ENCODE peak calls at places on chromosome 17, in ten cellular contexts. One of them, this sample, is unnamed. For H3K27me3, the result is how much of the 10 kb centered on the place peaks cover.

GRCh38 chr17:3531266-3532101 is 26.1 kb downstream of the TRPV3 start:
- DNase-seq in osteoblast: peak
- DNase-seq in fibroblast of lung: no peak
- DNase-seq in colonic mucosa: no peak
- DNase-seq in PC-3: no peak
- DNase-seq in mammary epithelial cell: no peak
- DNase-seq in HCT116: no peak
- DNase-seq in AG04450: no peak
- DNase-seq in tibial artery: no peak
- DNase-seq in upper lobe of right lung: peak
- DNase-seq in this sample: peak

GRCh38 chr17:56593073-56593740 is at the start of gene NOG:
- DNase-seq in upper lobe of right lung: peak
- DNase-seq in AG04450: no peak
- DNase-seq in HCT116: no peak
- DNase-seq in PC-3: peak
- DNase-seq in fibroblast of lung: peak
- DNase-seq in osteoblast: peak
- DNase-seq in mammary epithelial cell: peak
- DNase-seq in tibial artery: peak
- DNase-seq in colonic mucosa: peak
- DNase-seq in this sample: peak

GRCh38 chr17:34314279-34314678 is 5.0 kb upstream of the CCL8 start:
- DNase-seq in upper lobe of right lung: no peak
- DNase-seq in fibroblast of lung: no peak
- DNase-seq in AG04450: no peak
- DNase-seq in mammary epithelial cell: no peak
- DNase-seq in osteoblast: no peak
- DNase-seq in colonic mucosa: peak
- DNase-seq in PC-3: no peak
- DNase-seq in tibial artery: peak
- DNase-seq in HCT116: no peak
- DNase-seq in this sample: no peak

GRCh38 chr17:83181991-83182619 is 102.7 kb downstream of the METRNL start:
- DNase-seq in HCT116: no peak
- DNase-seq in PC-3: no peak
- DNase-seq in tibial artery: no peak
- DNase-seq in AG04450: no peak
- DNase-seq in colonic mucosa: no peak
- DNase-seq in mammary epithelial cell: no peak
- DNase-seq in fibroblast of lung: no peak
- DNase-seq in osteoblast: peak
- DNase-seq in upper lobe of right lung: no peak
- DNase-seq in this sample: no peak

GRCh38 chr17:70119961-70120360 is 44.9 kb downstream of the KCNJ16 start:
- DNase-seq in osteoblast: no peak
- DNase-seq in HCT116: no peak
- DNase-seq in upper lobe of right lung: no peak
- DNase-seq in PC-3: no peak
- DNase-seq in mammary epithelial cell: no peak
- DNase-seq in colonic mucosa: no peak
- DNase-seq in tibial artery: no peak
- DNase-seq in AG04450: no peak
- DNase-seq in fibroblast of lung: peak
- DNase-seq in this sample: no peak

GRCh38 chr17:7440113-7440822 is 956 bp downstream of the FGF11 start:
- DNase-seq in AG04450: no peak
- DNase-seq in PC-3: peak
- DNase-seq in mammary epithelial cell: peak
- DNase-seq in colonic mucosa: peak
- DNase-seq in HCT116: no peak
- DNase-seq in tibial artery: peak
- DNase-seq in fibroblast of lung: no peak
- DNase-seq in upper lobe of right lung: peak
- DNase-seq in osteoblast: peak
- DNase-seq in this sample: peak

GRCh38 chr17:74531231-74531761 is at the start of gene CD300LB:
- DNase-seq in osteoblast: no peak
- DNase-seq in tibial artery: no peak
- DNase-seq in fibroblast of lung: no peak
- DNase-seq in colonic mucosa: peak
- DNase-seq in HCT116: no peak
- DNase-seq in mammary epithelial cell: no peak
- DNase-seq in upper lobe of right lung: no peak
- DNase-seq in AG04450: no peak
- DNase-seq in PC-3: no peak
- DNase-seq in this sample: peak

GRCh38 chr17:39576187-39576586 is 31.5 kb downstream of the NEUROD2 start:
- DNase-seq in upper lobe of right lung: no peak
- DNase-seq in fibroblast of lung: no peak
- DNase-seq in osteoblast: peak
- DNase-seq in colonic mucosa: no peak
- DNase-seq in PC-3: no peak
- DNase-seq in mammary epithelial cell: no peak
- DNase-seq in HCT116: peak
- DNase-seq in tibial artery: no peak
- DNase-seq in AG04450: no peak
- DNase-seq in this sample: peak

GRCh38 chr17:10149573-10150399 is 48.6 kb downstream of the GAS7 start:
- DNase-seq in osteoblast: peak
- DNase-seq in PC-3: peak
- DNase-seq in mammary epithelial cell: peak
- DNase-seq in colonic mucosa: no peak
- DNase-seq in tibial artery: no peak
- DNase-seq in fibroblast of lung: peak
- DNase-seq in AG04450: no peak
- DNase-seq in upper lobe of right lung: no peak
- DNase-seq in HCT116: peak
- DNase-seq in this sample: no peak

DNA sequence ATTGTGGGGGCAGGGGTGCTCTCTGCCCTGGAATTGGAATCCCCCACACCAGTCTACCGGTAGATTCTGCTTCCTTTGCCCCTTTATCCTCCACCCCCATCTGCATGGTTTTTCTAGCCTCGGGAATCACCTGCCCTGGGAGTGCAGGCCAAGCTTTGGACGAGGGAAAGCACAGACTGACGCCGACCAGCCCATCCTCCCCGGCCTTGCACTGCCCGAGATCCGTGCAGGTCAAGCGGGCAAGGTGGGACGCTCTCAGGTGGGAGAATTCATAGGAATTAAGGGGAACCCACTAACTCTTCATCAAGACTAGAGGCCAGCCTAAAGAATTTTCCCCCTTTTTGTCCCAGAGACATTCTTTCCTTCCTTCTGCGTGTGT is 9.9 kb upstream of the HOXB13 start:
- DNase-seq in mammary epithelial cell: no peak
- DNase-seq in PC-3: no peak
- DNase-seq in tibial artery: no peak
- DNase-seq in HCT116: no peak
- DNase-seq in AG04450: no peak
- DNase-seq in upper lobe of right lung: peak
- DNase-seq in fibroblast of lung: no peak
- DNase-seq in osteoblast: peak
- DNase-seq in colonic mucosa: no peak
- DNase-seq in this sample: no peak
- H3K27me3 ChIP-seq in mammary epithelial cell: half or more
- H3K27me3 ChIP-seq in PC-3: under half
- H3K27me3 ChIP-seq in tibial artery: under half
- H3K27me3 ChIP-seq in HCT116: half or more
- H3K27me3 ChIP-seq in AG04450: half or more
- H3K27me3 ChIP-seq in upper lobe of right lung: half or more
- H3K27me3 ChIP-seq in fibroblast of lung: half or more
- H3K27me3 ChIP-seq in osteoblast: half or more
- H3K27me3 ChIP-seq in colonic mucosa: under half
- H3K27me3 ChIP-seq in this sample: half or more

GRCh38 chr17:45388604-45389325 is 43.9 kb downstream of the ARHGAP27 start:
- DNase-seq in AG04450: no peak
- DNase-seq in colonic mucosa: no peak
- DNase-seq in PC-3: peak
- DNase-seq in mammary epithelial cell: peak
- DNase-seq in tibial artery: no peak
- DNase-seq in HCT116: no peak
- DNase-seq in upper lobe of right lung: no peak
- DNase-seq in osteoblast: peak
- DNase-seq in fibroblast of lung: peak
- DNase-seq in this sample: no peak

GRCh38 chr17:45393477-45393876 is 39.2 kb downstream of the ARHGAP27 start:
- DNase-seq in HCT116: no peak
- DNase-seq in mammary epithelial cell: no peak
- DNase-seq in upper lobe of right lung: no peak
- DNase-seq in PC-3: no peak
- DNase-seq in fibroblast of lung: no peak
- DNase-seq in tibial artery: no peak
- DNase-seq in AG04450: no peak
- DNase-seq in colonic mucosa: no peak
- DNase-seq in osteoblast: no peak
- DNase-seq in this sample: no peak

GRCh38 chr17:45391918-45392317 is 40.8 kb downstream of the ARHGAP27 start:
- DNase-seq in tibial artery: no peak
- DNase-seq in mammary epithelial cell: no peak
- DNase-seq in PC-3: no peak
- DNase-seq in osteoblast: peak
- DNase-seq in AG04450: no peak
- DNase-seq in fibroblast of lung: no peak
- DNase-seq in upper lobe of right lung: no peak
- DNase-seq in colonic mucosa: no peak
- DNase-seq in HCT116: no peak
- DNase-seq in this sample: no peak

GRCh38 chr17:45389354-45389753 is 43.3 kb downstream of the ARHGAP27 start:
- DNase-seq in mammary epithelial cell: no peak
- DNase-seq in upper lobe of right lung: no peak
- DNase-seq in osteoblast: no peak
- DNase-seq in colonic mucosa: no peak
- DNase-seq in fibroblast of lung: no peak
- DNase-seq in AG04450: no peak
- DNase-seq in HCT116: no peak
- DNase-seq in tibial artery: no peak
- DNase-seq in PC-3: no peak
- DNase-seq in this sample: peak

GRCh38 chr17:45391291-45391690 is 41.4 kb downstream of the ARHGAP27 start:
- DNase-seq in mammary epithelial cell: no peak
- DNase-seq in colonic mucosa: no peak
- DNase-seq in osteoblast: no peak
- DNase-seq in upper lobe of right lung: no peak
- DNase-seq in PC-3: no peak
- DNase-seq in tibial artery: no peak
- DNase-seq in HCT116: no peak
- DNase-seq in fibroblast of lung: no peak
- DNase-seq in AG04450: no peak
- DNase-seq in this sample: no peak
- H3K4me3 ChIP-seq in mammary epithelial cell: no peak
- H3K4me3 ChIP-seq in colonic mucosa: no peak
- H3K4me3 ChIP-seq in osteoblast: no peak
- H3K4me3 ChIP-seq in upper lobe of right lung: no peak
- H3K4me3 ChIP-seq in PC-3: no peak
- H3K4me3 ChIP-seq in tibial artery: no peak
- H3K4me3 ChIP-seq in HCT116: no peak
- H3K4me3 ChIP-seq in fibroblast of lung: no peak
- H3K4me3 ChIP-seq in AG04450: no peak
- H3K4me3 ChIP-seq in this sample: no peak

GRCh38 chr17:65278050-65278819 is 141.1 kb downstream of the RGS9 start:
- DNase-seq in PC-3: peak
- DNase-seq in upper lobe of right lung: no peak
- DNase-seq in tibial artery: no peak
- DNase-seq in HCT116: peak
- DNase-seq in AG04450: no peak
- DNase-seq in osteoblast: peak
- DNase-seq in fibroblast of lung: peak
- DNase-seq in mammary epithelial cell: peak
- DNase-seq in colonic mucosa: peak
- DNase-seq in this sample: peak

GRCh38 chr17:65278820-65279184 is 141.6 kb downstream of the RGS9 start:
- DNase-seq in tibial artery: no peak
- DNase-seq in HCT116: no peak
- DNase-seq in mammary epithelial cell: no peak
- DNase-seq in fibroblast of lung: no peak
- DNase-seq in upper lobe of right lung: no peak
- DNase-seq in colonic mucosa: no peak
- DNase-seq in AG04450: no peak
- DNase-seq in osteoblast: no peak
- DNase-seq in PC-3: no peak
- DNase-seq in this sample: no peak

GRCh38 chr17:65283704-65284103 is 146.5 kb downstream of the RGS9 start:
- DNase-seq in PC-3: peak
- DNase-seq in upper lobe of right lung: no peak
- DNase-seq in tibial artery: no peak
- DNase-seq in AG04450: no peak
- DNase-seq in HCT116: no peak
- DNase-seq in mammary epithelial cell: no peak
- DNase-seq in fibroblast of lung: peak
- DNase-seq in osteoblast: peak
- DNase-seq in colonic mucosa: peak
- DNase-seq in this sample: no peak

GRCh38 chr17:65277576-65277975 is 140.4 kb downstream of the RGS9 start:
- DNase-seq in PC-3: no peak
- DNase-seq in upper lobe of right lung: no peak
- DNase-seq in osteoblast: no peak
- DNase-seq in AG04450: no peak
- DNase-seq in tibial artery: no peak
- DNase-seq in HCT116: no peak
- DNase-seq in colonic mucosa: peak
- DNase-seq in fibroblast of lung: peak
- DNase-seq in mammary epithelial cell: no peak
- DNase-seq in this sample: no peak

GRCh38 chr17:65279456-65279855 is 142.3 kb downstream of the RGS9 start:
- DNase-seq in upper lobe of right lung: no peak
- DNase-seq in mammary epithelial cell: no peak
- DNase-seq in HCT116: no peak
- DNase-seq in fibroblast of lung: no peak
- DNase-seq in osteoblast: no peak
- DNase-seq in tibial artery: no peak
- DNase-seq in colonic mucosa: no peak
- DNase-seq in AG04450: no peak
- DNase-seq in PC-3: no peak
- DNase-seq in this sample: no peak
- H3K27me3 ChIP-seq in upper lobe of right lung: under half
- H3K27me3 ChIP-seq in mammary epithelial cell: under half
- H3K27me3 ChIP-seq in HCT116: under half
- H3K27me3 ChIP-seq in fibroblast of lung: under half
- H3K27me3 ChIP-seq in osteoblast: under half
- H3K27me3 ChIP-seq in tibial artery: under half
- H3K27me3 ChIP-seq in colonic mucosa: under half
- H3K27me3 ChIP-seq in AG04450: under half
- H3K27me3 ChIP-seq in PC-3: under half
- H3K27me3 ChIP-seq in this sample: under half

DNA sequence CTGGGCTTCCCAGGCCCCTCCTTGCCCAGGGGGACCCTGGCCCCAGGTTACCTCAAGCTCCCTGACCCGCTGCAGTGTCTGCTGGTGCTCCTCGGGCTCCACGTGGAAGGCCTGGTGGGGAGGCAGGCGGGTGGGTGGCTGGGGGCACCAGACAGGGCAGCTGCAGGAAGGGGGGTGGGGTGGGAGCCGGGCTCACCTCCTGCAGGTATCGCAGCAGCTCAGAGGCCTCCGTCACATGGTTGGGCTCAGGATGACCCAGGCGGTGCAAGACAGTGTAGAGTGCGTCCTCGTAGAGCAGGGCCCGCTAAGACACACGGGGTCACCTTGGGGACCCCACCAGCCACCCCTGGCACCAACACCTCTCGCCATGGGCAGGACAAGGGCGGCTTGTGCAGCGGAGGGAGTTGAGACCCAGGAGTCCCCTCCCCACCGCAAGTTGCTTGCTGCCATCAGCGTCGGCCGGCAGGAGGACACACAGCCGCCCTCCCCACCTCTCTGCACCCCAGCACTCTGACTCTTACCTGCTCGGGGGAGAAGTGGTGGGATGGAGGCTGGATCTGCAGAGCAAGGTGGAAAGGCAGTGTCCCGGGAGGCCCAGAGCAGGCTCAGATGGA is 1.1 kb downstream of the UNC13D start:
- DNase-seq in mammary epithelial cell: no peak
- DNase-seq in osteoblast: peak
- DNase-seq in colonic mucosa: no peak
- DNase-seq in fibroblast of lung: no peak
- DNase-seq in PC-3: no peak
- DNase-seq in HCT116: no peak
- DNase-seq in AG04450: no peak
- DNase-seq in tibial artery: no peak
- DNase-seq in upper lobe of right lung: peak
- DNase-seq in this sample: no peak
- H3K4me3 ChIP-seq in mammary epithelial cell: no peak
- H3K4me3 ChIP-seq in osteoblast: no peak
- H3K4me3 ChIP-seq in colonic mucosa: peak
- H3K4me3 ChIP-seq in fibroblast of lung: no peak
- H3K4me3 ChIP-seq in PC-3: peak
- H3K4me3 ChIP-seq in HCT116: no peak
- H3K4me3 ChIP-seq in AG04450: no peak
- H3K4me3 ChIP-seq in tibial artery: no peak
- H3K4me3 ChIP-seq in upper lobe of right lung: peak
- H3K4me3 ChIP-seq in this sample: no peak